ENCODE peak calls at places on chromosome 4, in five cellular contexts. J, K, O, C and H are unnamed samples.
A peak's percentile ranks its signal among the peaks of the same experiment; 100 is the strongest.

GRCh38 chr4:83043801-83044407 is 8.9 kb downstream of the COPS4 start:
- DNase-seq in O (no peak), J (no peak), C (no peak), K (no peak), H (no peak)

GRCh38 chr4:184669251-184669650 is 19.7 kb downstream of the PRIMPOL start:
- DNase-seq in K (no peak), J (no peak), C (no peak), O (no peak), H (no peak)

GRCh38 chr4:180542445-180543100 is 1700.6 kb upstream of the TENM3 start:
- DNase-seq in C (no peak), J (no peak), O (no peak), K (no peak), H (no peak)

GRCh38 chr4:90951037-90951436 is 823.8 kb downstream of the CCSER1 start:
- DNase-seq in K (no peak), J (no peak), C (peak; percentile 15), O (no peak), H (no peak)

GRCh38 chr4:151559595-151559994 is 150.6 kb downstream of the FHIP1A start:
- DNase-seq in K (no peak), C (no peak), O (no peak), J (no peak), H (no peak)

GRCh38 chr4:1246901-1247810 is 1.8 kb downstream of the CTBP1 start:
- DNase-seq in C (no peak), O (peak; percentile 55), J (peak; percentile 66), K (no peak), H (no peak)

GRCh38 chr4:152983774-152984411 is 47.8 kb downstream of the FHDC1 start:
- DNase-seq in K (no peak), J (no peak), O (no peak), C (no peak), H (peak; percentile 14)

GRCh38 chr4:170011921-170012628 is 14.1 kb downstream of the MFAP3L start:
- DNase-seq in O (no peak), C (no peak), J (no peak), K (no peak), H (no peak)

GRCh38 chr4:15898902-15899301 is 39.6 kb downstream of the FGFBP1 start:
- DNase-seq in C (no peak), O (no peak), J (no peak), K (no peak), H (no peak)

GRCh38 chr4:37802068-37802666 is 24.3 kb upstream of the PGM2 start:
- DNase-seq in K (no peak), C (no peak), O (peak; percentile 35), J (no peak), H (peak; percentile 42)

GRCh38 chr4:2788532-2789103 is 4.3 kb upstream of the SH3BP2 start:
- DNase-seq in O (peak; percentile 17), J (no peak), C (no peak), K (no peak), H (no peak)

GRCh38 chr4:154620111-154620510 is 7.7 kb upstream of the FGG start:
- DNase-seq in J (no peak), C (no peak), O (no peak), K (no peak), H (no peak)

GRCh38 chr4:123250843-123251242 is 145.8 kb upstream of the SPRY1 start:
- DNase-seq in K (no peak), O (no peak), C (peak; percentile 74), J (no peak), H (no peak)

GRCh38 chr4:3786196-3786869 is 20.1 kb downstream of the ADRA2C start:
- DNase-seq in C (no peak), J (no peak), K (no peak), O (no peak), H (no peak)

GRCh38 chr4:168483786-168484185 is 3.5 kb upstream of the DDX60L start:
- DNase-seq in C (no peak), O (no peak), J (no peak), K (no peak), H (no peak)

GRCh38 chr4:46844325-46844917 is 64.6 kb downstream of the COX7B2 start:
- DNase-seq in C (peak; percentile 15), O (peak; percentile 46), J (peak; percentile 40), K (no peak), H (peak; percentile 69)

GRCh38 chr4:3112979-3113469 is 38.5 kb downstream of the HTT start:
- DNase-seq in O (no peak), K (no peak), J (no peak), C (no peak), H (no peak)

GRCh38 chr4:18041114-18041513 is 19.6 kb upstream of the LCORL start:
- DNase-seq in O (no peak), C (no peak), K (no peak), J (no peak), H (no peak)

GRCh38 chr4:18042012-18042411 is 20.5 kb upstream of the LCORL start:
- DNase-seq in O (no peak), K (no peak), J (no peak), C (no peak), H (no peak)

GRCh38 chr4:18039113-18039512 is 17.6 kb upstream of the LCORL start:
- DNase-seq in O (no peak), K (no peak), J (no peak), C (no peak), H (no peak)

DNA sequence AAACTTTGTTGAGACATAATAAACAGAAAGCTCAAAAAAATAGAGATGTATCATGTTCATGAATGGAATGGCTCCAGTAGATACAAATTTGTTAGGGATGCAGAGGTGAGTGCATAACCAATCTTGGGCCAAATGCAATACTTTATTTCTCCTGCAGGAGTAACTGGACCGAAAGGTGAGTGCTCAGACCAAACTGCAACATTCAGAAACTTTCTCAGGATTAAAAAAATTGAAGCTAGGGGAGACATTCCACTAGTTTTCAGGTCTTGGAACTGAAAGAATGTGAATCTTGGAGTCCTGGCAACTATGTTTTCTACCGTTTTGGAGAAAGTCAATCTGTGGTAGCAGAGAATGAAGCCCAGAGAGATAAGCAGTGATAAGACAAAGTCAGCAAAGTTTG is 21.2 kb upstream of the LCORL start:
- DNase-seq in J (no peak), K (no peak), O (no peak), C (no peak), H (no peak)
- TF ChIP-seq CTCF in J (no peak), K (no peak), O (peak; percentile 44), C (peak; percentile 34), H (peak; percentile 47)

GRCh38 chr4:10647811-10648210 is 36.8 kb downstream of the CLNK start:
- DNase-seq in O (no peak), J (no peak), C (no peak), K (no peak), H (no peak)
- TF ChIP-seq CTCF in O (no peak), J (no peak), C (no peak), K (no peak), H (no peak)

GRCh38 chr4:78254893-78255292 is 197.8 kb downstream of the FRAS1 start:
- DNase-seq in O (no peak), J (no peak), C (no peak), K (no peak), H (no peak)
- TF ChIP-seq CTCF in O (no peak), J (no peak), C (no peak), K (no peak), H (no peak)

GRCh38 chr4:9937078-9937477 is 84.2 kb downstream of the SLC2A9 start:
- DNase-seq in O (no peak), K (no peak), J (no peak), C (no peak), H (no peak)

GRCh38 chr4:9936128-9936644 is 85.1 kb downstream of the SLC2A9 start:
- DNase-seq in O (no peak), K (no peak), J (no peak), C (no peak), H (no peak)

GRCh38 chr4:9940041-9940440 is 81.3 kb downstream of the SLC2A9 start:
- DNase-seq in C (no peak), J (no peak), K (no peak), O (no peak), H (no peak)

GRCh38 chr4:9942139-9942538 is 79.2 kb downstream of the SLC2A9 start:
- DNase-seq in J (no peak), C (no peak), K (no peak), O (no peak), H (no peak)

GRCh38 chr4:9938933-9939332 is 82.4 kb downstream of the SLC2A9 start:
- DNase-seq in C (no peak), O (no peak), J (no peak), K (no peak), H (no peak)
- TF ChIP-seq CTCF in C (no peak), O (no peak), J (no peak), K (no peak), H (no peak)

DNA sequence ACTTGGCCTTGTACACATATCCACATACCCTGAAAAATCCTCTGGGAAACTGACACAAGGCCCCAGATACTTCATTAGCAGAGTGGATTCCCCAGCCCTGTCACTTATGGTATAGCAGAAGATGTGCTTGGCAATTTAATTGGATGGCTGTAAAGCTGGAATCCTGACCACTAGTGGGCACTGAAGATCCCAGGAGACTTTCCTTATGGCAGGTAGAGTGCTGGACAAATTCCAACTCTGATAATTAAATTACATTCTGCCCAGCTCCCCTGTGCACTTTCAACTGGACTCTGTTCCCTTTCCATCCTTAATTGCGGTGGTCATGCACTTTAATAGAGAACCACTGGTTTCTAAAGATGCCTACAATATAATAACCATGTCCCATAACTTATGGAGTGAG is 119.8 kb downstream of the DCK start:
- DNase-seq in O (no peak), J (no peak), C (no peak), K (no peak), H (no peak)
- TF ChIP-seq CTCF in O (no peak), J (no peak), C (peak; percentile 1), K (no peak), H (peak; percentile 33)

GRCh38 chr4:45550766-45551366 is 573.0 kb downstream of the GABRG1 start:
- DNase-seq in O (no peak), C (no peak), K (no peak), J (no peak), H (no peak)
- TF ChIP-seq CTCF in O (no peak), C (no peak), K (no peak), J (no peak), H (no peak)

GRCh38 chr4:120873554-120873953 is 49.0 kb downstream of the PRDM5 start:
- DNase-seq in O (no peak), J (no peak), C (no peak), K (no peak), H (no peak)
- TF ChIP-seq CTCF in O (peak; percentile 30), J (no peak), C (peak; percentile 41), K (no peak), H (peak; percentile 48)

DNA sequence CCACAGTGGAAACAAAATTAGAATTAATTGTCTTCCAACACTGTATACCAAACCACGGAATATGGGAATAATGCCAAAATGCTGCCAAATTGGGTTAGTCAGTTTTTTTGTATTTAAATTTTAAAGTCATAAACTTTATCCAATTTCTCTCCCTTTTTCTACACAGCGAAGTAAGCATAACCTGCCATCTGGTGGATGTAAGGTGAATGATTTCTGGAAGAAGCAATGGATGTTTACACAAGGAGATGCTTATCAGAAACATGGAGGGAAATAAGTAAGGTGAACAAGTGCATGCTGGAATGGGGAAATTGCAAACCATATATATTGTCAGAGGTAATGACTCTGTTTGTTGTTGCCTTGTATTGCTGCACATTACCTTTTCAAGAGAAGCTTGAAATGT is 691.9 kb downstream of the TECRL start:
- DNase-seq in O (no peak), C (no peak), K (no peak), J (no peak), H (no peak)
- TF ChIP-seq CTCF in O (peak; percentile 32), C (no peak), K (no peak), J (no peak), H (peak; percentile 71)